ENCODE peak calls at places on chromosomes 7 and 10, in ten cellular contexts. V is colonic mucosa; H is activated CD8-positive, alpha-beta memory T cell treated with anti-CD3 and anti-CD28 coated beads for 24 hours; Y is stimulated activated CD8-positive, alpha-beta memory T cell treated with anti-CD3 and anti-CD28 coated beads, Interleukin-12 subunit alpha, Interleukin-12 subunit beta, amount 100 ng/mL, for 4 hours; U is GM04503; G is CD8-positive, alpha-beta memory T cell; F is testis; A is non-pigmented ciliary epithelial cell; O is right cardiac atrium; C is naive B cell. D is an unnamed sample.

GRCh38 chr7:46071601-46072000 is 150.5 kb upstream of the IGFBP3 start:
- DNase-seq in V (no peak), H (no peak), Y (no peak), U (no peak), G (no peak), F (no peak), A (peak), O (no peak), C (no peak), D (no peak)

GRCh38 chr10:126233721-126234120 is 154.6 kb downstream of the ADAM12 start:
- DNase-seq in V (no peak), H (no peak), Y (no peak), U (no peak), G (no peak), F (no peak), A (no peak), O (no peak), C (no peak), D (no peak)

GRCh38 chr7:37097276-37097675 is 351.4 kb downstream of the ELMO1 start:
- DNase-seq in V (no peak), H (no peak), Y (no peak), U (no peak), G (no peak), F (no peak), A (no peak), O (no peak), C (no peak), D (no peak)

GRCh38 chr7:108596560-108596959 is 26.9 kb downstream of the DNAJB9 start:
- DNase-seq in V (no peak), H (no peak), Y (no peak), U (no peak), G (no peak), F (no peak), A (no peak), O (no peak), C (no peak), D (no peak)

GRCh38 chr7:47594406-47594805 is 12.5 kb upstream of the TNS3 start:
- DNase-seq in V (no peak), H (no peak), Y (no peak), U (no peak), G (no peak), F (no peak), A (no peak), O (no peak), C (no peak), D (no peak)

GRCh38 chr7:55019691-55020480 is 1.1 kb downstream of the EGFR start:
- DNase-seq in V (peak), H (no peak), Y (no peak), U (no peak), G (no peak), F (no peak), A (no peak), O (peak), C (no peak), D (no peak)

GRCh38 chr7:151825711-151826110 is 51.2 kb downstream of the PRKAG2 start:
- DNase-seq in V (no peak), H (no peak), Y (no peak), U (no peak), G (no peak), F (no peak), A (no peak), O (no peak), C (no peak), D (no peak)

GRCh38 chr7:53303781-53304180 is 268.3 kb downstream of the POM121L12 start:
- DNase-seq in V (no peak), H (no peak), Y (no peak), U (no peak), G (no peak), F (no peak), A (no peak), O (no peak), C (no peak), D (no peak)

GRCh38 chr7:127588697-127589482 is 679 bp downstream of the ARF5 start:
- DNase-seq in V (peak), H (no peak), Y (no peak), U (no peak), G (peak), F (peak), A (no peak), O (peak), C (no peak), D (peak)

GRCh38 chr10:78973901-78974408 is 94.8 kb upstream of the ZMIZ1 start:
- DNase-seq in V (peak), H (peak), Y (no peak), U (no peak), G (peak), F (peak), A (no peak), O (peak), C (no peak), D (peak)

GRCh38 chr10:14185501-14186045 is 145.2 kb downstream of the FRMD4A start:
- DNase-seq in V (no peak), H (peak), Y (no peak), U (no peak), G (peak), F (peak), A (peak), O (no peak), C (peak), D (no peak)

GRCh38 chr7:45897042-45897690 is 8.9 kb downstream of the IGFBP1 start:
- DNase-seq in V (no peak), H (no peak), Y (no peak), U (peak), G (no peak), F (no peak), A (peak), O (no peak), C (no peak), D (no peak)

GRCh38 chr10:103053659-103054581 is 135.8 kb downstream of the CNNM2 start:
- DNase-seq in V (peak), H (peak), Y (peak), U (peak), G (peak), F (peak), A (peak), O (peak), C (no peak), D (peak)

GRCh38 chr10:15238553-15239335 is 70.3 kb upstream of the NMT2 start:
- DNase-seq in V (no peak), H (no peak), Y (no peak), U (no peak), G (no peak), F (no peak), A (no peak), O (no peak), C (no peak), D (no peak)

GRCh38 chr7:105934577-105935185 is 28.4 kb upstream of the CDHR3 start:
- DNase-seq in V (no peak), H (no peak), Y (no peak), U (no peak), G (no peak), F (peak), A (no peak), O (no peak), C (no peak), D (peak)

GRCh38 chr10:19970707-19971106 is 154.5 kb downstream of the PLXDC2 start:
- DNase-seq in V (no peak), H (no peak), Y (no peak), U (no peak), G (no peak), F (no peak), A (no peak), O (no peak), C (no peak), D (no peak)

GRCh38 chr7:143452495-143452894 is 9.2 kb downstream of the TAS2R60 start:
- DNase-seq in V (no peak), H (no peak), Y (no peak), U (no peak), G (no peak), F (no peak), A (no peak), O (no peak), C (no peak), D (no peak)

GRCh38 chr10:79102056-79102874 is 33.5 kb downstream of the ZMIZ1 start:
- DNase-seq in V (peak), H (no peak), Y (no peak), U (no peak), G (no peak), F (peak), A (no peak), O (peak), C (no peak), D (no peak)

GRCh38 chr10:76082956-76083355 is 651.5 kb downstream of the LRMDA start:
- DNase-seq in V (no peak), H (no peak), Y (no peak), U (no peak), G (no peak), F (no peak), A (peak), O (no peak), C (no peak), D (no peak)